ENCODE peak calls at places on chromosomes 6 and 20, in five cellular contexts. W is effector CD4-positive, alpha-beta T cell; G is amygdala; I is naive thymus-derived CD8-positive, alpha-beta T cell; T is mucosa of descending colon. F is an unnamed sample.

GRCh38 chr20:1362484-1362883 is 30.4 kb downstream of the FKBP1A start:
- DNase-seq in T (no peak), G (no peak), I (no peak), W (no peak), F (no peak)

GRCh38 chr20:38343107-38343797 is 3.0 kb upstream of the LBP start:
- DNase-seq in G (no peak), I (no peak), W (no peak), T (peak), F (no peak)

GRCh38 chr6:151284012-151284411 is 44.2 kb downstream of the AKAP12 start:
- DNase-seq in G (no peak), I (no peak), T (no peak), W (no peak), F (no peak)

GRCh38 chr6:16362819-16363589 is 124.6 kb downstream of the GMPR start:
- DNase-seq in W (no peak), G (no peak), I (no peak), T (no peak), F (no peak)

GRCh38 chr6:6707143-6707542 is 118.6 kb downstream of the LY86 start:
- DNase-seq in W (no peak), T (no peak), I (no peak), G (no peak), F (no peak)

GRCh38 chr20:48937674-48938073 is 16.2 kb downstream of the ARFGEF2 start:
- DNase-seq in T (no peak), I (no peak), G (no peak), W (no peak), F (no peak)

GRCh38 chr20:4663553-4663952 is 58.2 kb upstream of the PRND start:
- DNase-seq in W (no peak), T (no peak), G (no peak), I (no peak), F (no peak)

GRCh38 chr6:53918854-53919253 is 124.0 kb downstream of the LRRC1 start:
- DNase-seq in W (no peak), T (no peak), G (no peak), I (no peak), F (no peak)

GRCh38 chr6:144064402-144064830 is 31.0 kb downstream of the SF3B5 start:
- DNase-seq in I (peak), W (peak), G (no peak), T (peak), F (no peak)

GRCh38 chr6:69987550-69987949 is 121.2 kb downstream of the COL19A1 start:
- DNase-seq in T (no peak), I (no peak), G (no peak), W (no peak), F (no peak)

GRCh38 chr6:152635949-152636674 is 1.1 kb downstream of the SYNE1 start:
- DNase-seq in T (no peak), I (no peak), W (no peak), G (peak), F (no peak)

GRCh38 chr6:157755032-157755751 is 67.9 kb upstream of the SNX9 start:
- DNase-seq in I (no peak), T (no peak), G (no peak), W (no peak), F (no peak)

GRCh38 chr6:14622135-14622534 is 504.6 kb downstream of the CD83 start:
- DNase-seq in G (no peak), I (no peak), W (no peak), T (no peak), F (no peak)

GRCh38 chr20:62149532-62150235 is 6.1 kb downstream of the SS18L1 start:
- DNase-seq in I (no peak), T (no peak), W (no peak), G (no peak), F (no peak)

GRCh38 chr6:106927531-106928398 is 46.8 kb downstream of the CD24 start:
- DNase-seq in I (no peak), G (no peak), W (no peak), T (peak), F (no peak)

GRCh38 chr20:50191065-50191565 is 485 bp downstream of the CEBPB start:
- DNase-seq in W (peak), G (peak), I (peak), T (peak), F (no peak)

GRCh38 chr20:41524980-41525613 is 93.1 kb downstream of the CHD6 start:
- DNase-seq in I (no peak), T (peak), W (no peak), G (peak), F (peak)

GRCh38 chr6:138979365-138979764 is 8.7 kb downstream of the REPS1 start:
- DNase-seq in I (no peak), W (no peak), T (no peak), G (no peak), F (no peak)

GRCh38 chr6:31142356-31142755 is 3.5 kb upstream of the PSORS1C2 start:
- DNase-seq in I (no peak), T (no peak), G (no peak), W (no peak), F (no peak)

GRCh38 chr20:53735536-53736050 is 142.0 kb upstream of the ZNF217 start:
- DNase-seq in I (no peak), T (no peak), W (no peak), G (no peak), F (no peak)

GRCh38 chr20:7106910-7107309 is 339.4 kb downstream of the BMP2 start:
- DNase-seq in W (no peak), I (no peak), T (no peak), G (no peak), F (no peak)

GRCh38 chr6:158655569-158656450 is 6.0 kb downstream of the SYTL3 start:
- DNase-seq in T (no peak), G (no peak), W (no peak), I (no peak), F (peak)

GRCh38 chr20:25191051-25191450 is 4.5 kb upstream of the ENTPD6 start:
- DNase-seq in T (no peak), W (no peak), I (no peak), G (no peak), F (no peak)

GRCh38 chr6:43286995-43287716 is 10.9 kb upstream of the SLC22A7 start:
- DNase-seq in W (no peak), G (no peak), T (no peak), I (no peak), F (no peak)

GRCh38 chr6:161462148-161462547 is 188.3 kb upstream of the AGPAT4 start:
- DNase-seq in W (no peak), G (no peak), I (no peak), T (no peak), F (no peak)

GRCh38 chr6:89199571-89199970 is 17.6 kb downstream of the GABRR1 start:
- DNase-seq in W (no peak), G (no peak), T (no peak), I (no peak), F (no peak)

GRCh38 chr6:12537389-12537788 is 179.2 kb upstream of the PHACTR1 start:
- DNase-seq in I (no peak), W (no peak), G (no peak), T (no peak), F (no peak)

GRCh38 chr6:7819641-7820040 is 90.9 kb downstream of the TXNDC5 start:
- DNase-seq in W (no peak), G (no peak), T (no peak), I (no peak), F (no peak)

GRCh38 chr6:165846123-165846966 is 183.3 kb upstream of the PDE10A start:
- DNase-seq in W (no peak), I (no peak), G (no peak), T (peak), F (peak)

GRCh38 chr20:37630993-37631392 is 62.8 kb upstream of the CTNNBL1 start:
- DNase-seq in G (no peak), T (no peak), W (no peak), I (no peak), F (no peak)

GRCh38 chr6:73299171-73300073 is 36.4 kb upstream of the KHDC1 start:
- DNase-seq in W (no peak), I (no peak), G (no peak), T (no peak), F (no peak)

GRCh38 chr20:32429745-32430360 is 71.7 kb downstream of the ASXL1 start:
- DNase-seq in G (no peak), W (no peak), T (no peak), I (no peak), F (no peak)

GRCh38 chr20:57351042-57351783 is at the start of gene RAE1:
- DNase-seq in T (peak), G (peak), W (peak), I (peak), F (peak)

GRCh38 chr6:34657037-34657306 is 39.6 kb downstream of the ILRUN start:
- DNase-seq in W (no peak), T (no peak), I (no peak), G (no peak), F (no peak)

GRCh38 chr20:17811605-17811965 is 111.8 kb downstream of the BANF2 start:
- DNase-seq in W (no peak), G (no peak), T (no peak), I (no peak), F (no peak)